ENCODE peak calls at places on chromosomes 11 and 22, in four cellular contexts. One of them, this sample, is unnamed.

GRCh38 chr22:41411021-41411851 is 29.5 kb downstream of the TEF start:
- DNase-seq in GM23338: no peak
- DNase-seq in thoracic aorta: peak; percentile 38
- DNase-seq in right lobe of liver: no peak
- DNase-seq in this sample: no peak

GRCh38 chr11:119920666-119921065 is 191.7 kb upstream of the NECTIN1 start:
- DNase-seq in GM23338: no peak
- DNase-seq in thoracic aorta: no peak
- DNase-seq in right lobe of liver: no peak
- DNase-seq in this sample: no peak

GRCh38 chr11:4607782-4608666 is at the start of gene TRIM68:
- DNase-seq in GM23338: peak; percentile 96
- DNase-seq in thoracic aorta: peak; percentile 83
- DNase-seq in right lobe of liver: peak; percentile 97
- DNase-seq in this sample: peak; percentile 82

GRCh38 chr22:48476599-48476998 is 1351.1 kb downstream of the BRD1 start:
- DNase-seq in GM23338: no peak
- DNase-seq in thoracic aorta: no peak
- DNase-seq in right lobe of liver: no peak
- DNase-seq in this sample: no peak

GRCh38 chr11:10204021-10204420 is 90.0 kb downstream of the SBF2 start:
- DNase-seq in GM23338: peak; percentile 31
- DNase-seq in thoracic aorta: no peak
- DNase-seq in right lobe of liver: no peak
- DNase-seq in this sample: no peak

GRCh38 chr11:43508511-43508918 is 149.8 kb downstream of the TTC17 start:
- DNase-seq in GM23338: no peak
- DNase-seq in thoracic aorta: no peak
- DNase-seq in right lobe of liver: no peak
- DNase-seq in this sample: no peak

GRCh38 chr22:17106785-17107546 is 14.2 kb downstream of the TMEM121B start:
- DNase-seq in GM23338: no peak
- DNase-seq in thoracic aorta: no peak
- DNase-seq in right lobe of liver: no peak
- DNase-seq in this sample: no peak

GRCh38 chr11:75499423-75500305 is 26.1 kb downstream of the GDPD5 start:
- DNase-seq in GM23338: no peak
- DNase-seq in thoracic aorta: no peak
- DNase-seq in right lobe of liver: no peak
- DNase-seq in this sample: no peak

GRCh38 chr11:116882386-116882785 is 45.0 kb upstream of the APOA1 start:
- DNase-seq in GM23338: no peak
- DNase-seq in thoracic aorta: no peak
- DNase-seq in right lobe of liver: no peak
- DNase-seq in this sample: no peak

GRCh38 chr11:77198440-77198849 is 70.4 kb downstream of the MYO7A start:
- DNase-seq in GM23338: peak; percentile 87
- DNase-seq in thoracic aorta: no peak
- DNase-seq in right lobe of liver: peak; percentile 41
- DNase-seq in this sample: peak; percentile 25

GRCh38 chr11:124867700-124868099 is 2.5 kb downstream of the ROBO3 start:
- DNase-seq in GM23338: peak; percentile 74
- DNase-seq in thoracic aorta: no peak
- DNase-seq in right lobe of liver: no peak
- DNase-seq in this sample: no peak

GRCh38 chr11:1256257-1257045 is 33.6 kb downstream of the MUC5B start:
- DNase-seq in GM23338: peak; percentile 57
- DNase-seq in thoracic aorta: no peak
- DNase-seq in right lobe of liver: no peak
- DNase-seq in this sample: no peak

GRCh38 chr22:23243006-23243573 is 62.8 kb downstream of the BCR start:
- DNase-seq in GM23338: peak; percentile 96
- DNase-seq in thoracic aorta: no peak
- DNase-seq in right lobe of liver: no peak
- DNase-seq in this sample: peak; percentile 87

GRCh38 chr22:19358195-19358594 is 66.7 kb upstream of the CLTCL1 start:
- DNase-seq in GM23338: no peak
- DNase-seq in thoracic aorta: no peak
- DNase-seq in right lobe of liver: no peak
- DNase-seq in this sample: no peak

GRCh38 chr11:11667056-11667455 is 45.3 kb upstream of the GALNT18 start:
- DNase-seq in GM23338: no peak
- DNase-seq in thoracic aorta: no peak
- DNase-seq in right lobe of liver: no peak
- DNase-seq in this sample: no peak

GRCh38 chr22:36544107-36544620 is 15.2 kb upstream of the EIF3D start:
- DNase-seq in GM23338: no peak
- DNase-seq in thoracic aorta: no peak
- DNase-seq in right lobe of liver: no peak
- DNase-seq in this sample: no peak

GRCh38 chr11:133824593-133824992 is 20.7 kb downstream of the SPATA19 start:
- DNase-seq in GM23338: no peak
- DNase-seq in thoracic aorta: no peak
- DNase-seq in right lobe of liver: no peak
- DNase-seq in this sample: no peak

GRCh38 chr11:2366271-2366670 is 10.8 kb upstream of the CD81 start:
- DNase-seq in GM23338: no peak
- DNase-seq in thoracic aorta: no peak
- DNase-seq in right lobe of liver: no peak
- DNase-seq in this sample: no peak

GRCh38 chr11:119897046-119897440 is 168.0 kb upstream of the NECTIN1 start:
- DNase-seq in GM23338: no peak
- DNase-seq in thoracic aorta: no peak
- DNase-seq in right lobe of liver: no peak
- DNase-seq in this sample: no peak

DNA sequence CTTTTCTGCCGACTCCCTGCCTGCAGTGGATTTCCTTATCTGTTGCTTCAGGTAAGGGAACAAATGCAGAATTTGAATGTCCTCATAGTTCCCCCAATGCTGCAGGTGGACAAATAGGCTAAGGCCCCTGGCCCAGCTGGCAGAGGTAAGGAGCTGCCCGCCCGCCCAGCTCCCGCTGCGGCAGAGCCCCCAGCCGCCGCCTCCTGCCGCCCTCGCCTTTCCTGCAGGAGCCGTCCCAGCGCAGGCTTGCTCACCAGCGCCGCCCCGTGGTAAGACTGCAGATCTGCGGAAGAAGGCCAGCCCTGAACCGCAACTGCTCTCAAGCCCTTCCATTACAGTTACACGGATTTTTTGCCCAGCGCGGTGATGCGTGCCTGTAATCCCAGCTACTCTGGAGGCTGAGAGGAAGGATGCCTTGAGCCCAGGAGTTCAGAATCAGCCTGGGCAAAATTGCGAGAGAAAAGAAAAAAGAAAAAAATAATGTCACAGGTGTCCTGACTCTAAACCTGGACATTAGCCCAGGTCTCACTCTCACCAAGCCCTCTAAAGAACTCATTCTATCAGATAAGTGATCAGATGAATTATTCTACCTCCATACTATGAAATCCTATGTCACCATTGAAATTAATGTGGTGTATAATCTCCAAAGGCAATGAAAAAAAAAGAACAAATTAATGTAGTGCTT is 51.2 kb upstream of the EMID1 start:
- DNase-seq in GM23338: peak; percentile 85
- DNase-seq in thoracic aorta: peak; percentile 25
- DNase-seq in right lobe of liver: peak; percentile 84
- DNase-seq in this sample: peak; percentile 52
- H3K4me3 ChIP-seq in GM23338: no peak overlapping the region
- H3K4me3 ChIP-seq in thoracic aorta: peak overlapping the region; percentile 60
- H3K4me3 ChIP-seq in right lobe of liver: no peak overlapping the region
- H3K4me3 ChIP-seq in this sample: peak overlapping the region; percentile 31

GRCh38 chr11:102831128-102831708 is 12.2 kb downstream of the MMP3 start:
- DNase-seq in GM23338: peak; percentile 78
- DNase-seq in thoracic aorta: no peak
- DNase-seq in right lobe of liver: no peak
- DNase-seq in this sample: no peak
- H3K4me3 ChIP-seq in GM23338: peak overlapping the region; percentile 43
- H3K4me3 ChIP-seq in thoracic aorta: peak overlapping the region; percentile 63
- H3K4me3 ChIP-seq in right lobe of liver: peak overlapping the region; percentile 10
- H3K4me3 ChIP-seq in this sample: no peak overlapping the region

GRCh38 chr11:121465709-121466062 is 12.9 kb upstream of the SORL1-AS1 start:
- DNase-seq in GM23338: no peak
- DNase-seq in thoracic aorta: no peak
- DNase-seq in right lobe of liver: no peak
- DNase-seq in this sample: no peak
- H3K4me3 ChIP-seq in GM23338: peak overlapping the region; percentile 35
- H3K4me3 ChIP-seq in thoracic aorta: no peak overlapping the region
- H3K4me3 ChIP-seq in right lobe of liver: no peak overlapping the region
- H3K4me3 ChIP-seq in this sample: no peak overlapping the region

DNA sequence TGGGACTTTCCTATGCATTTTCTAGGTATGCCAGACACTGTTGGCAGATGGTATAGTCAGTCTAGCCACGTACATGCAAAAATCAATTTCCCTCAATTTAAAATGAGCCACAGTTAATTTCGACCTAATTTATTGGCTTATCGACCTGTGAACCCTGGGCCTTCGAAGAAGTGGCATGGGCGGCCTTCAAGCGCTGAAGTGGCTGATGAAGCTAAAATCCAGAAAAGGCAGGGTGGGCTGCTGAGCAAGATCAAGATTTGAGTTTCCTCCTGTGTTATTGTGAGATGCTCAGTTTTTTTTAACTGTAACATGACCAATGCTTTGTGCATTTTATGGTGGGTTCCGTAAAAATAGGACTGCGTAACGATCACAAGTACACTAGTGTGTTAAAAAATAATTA is 5.8 kb upstream of the SORL1-AS1 start:
- DNase-seq in GM23338: no peak
- DNase-seq in thoracic aorta: no peak
- DNase-seq in right lobe of liver: no peak
- DNase-seq in this sample: no peak
- H3K4me3 ChIP-seq in GM23338: no peak overlapping the region
- H3K4me3 ChIP-seq in thoracic aorta: no peak overlapping the region
- H3K4me3 ChIP-seq in right lobe of liver: no peak overlapping the region
- H3K4me3 ChIP-seq in this sample: no peak overlapping the region

GRCh38 chr11:61295596-61295926 is 445 bp upstream of the VWCE start:
- DNase-seq in GM23338: no peak
- DNase-seq in thoracic aorta: no peak
- DNase-seq in right lobe of liver: peak; percentile 56
- DNase-seq in this sample: no peak
- H3K4me3 ChIP-seq in GM23338: peak overlapping the region; percentile 86
- H3K4me3 ChIP-seq in thoracic aorta: peak overlapping the region; percentile 82
- H3K4me3 ChIP-seq in right lobe of liver: peak overlapping the region; percentile 66
- H3K4me3 ChIP-seq in this sample: no peak overlapping the region

GRCh38 chr11:70105755-70106571 is 27.8 kb downstream of the ANO1 start:
- DNase-seq in GM23338: no peak
- DNase-seq in thoracic aorta: no peak
- DNase-seq in right lobe of liver: peak; percentile 79
- DNase-seq in this sample: no peak

GRCh38 chr11:70108250-70108649 is 30.1 kb downstream of the ANO1 start:
- DNase-seq in GM23338: no peak
- DNase-seq in thoracic aorta: no peak
- DNase-seq in right lobe of liver: no peak
- DNase-seq in this sample: no peak

GRCh38 chr11:70107756-70108155 is 29.6 kb downstream of the ANO1 start:
- DNase-seq in GM23338: no peak
- DNase-seq in thoracic aorta: no peak
- DNase-seq in right lobe of liver: no peak
- DNase-seq in this sample: no peak

GRCh38 chr11:70106757-70107156 is 28.6 kb downstream of the ANO1 start:
- DNase-seq in GM23338: no peak
- DNase-seq in thoracic aorta: no peak
- DNase-seq in right lobe of liver: no peak
- DNase-seq in this sample: no peak

GRCh38 chr11:70107191-70107590 is 29.1 kb downstream of the ANO1 start:
- DNase-seq in GM23338: no peak
- DNase-seq in thoracic aorta: no peak
- DNase-seq in right lobe of liver: no peak
- DNase-seq in this sample: no peak
- H3K4me3 ChIP-seq in GM23338: no peak overlapping the region
- H3K4me3 ChIP-seq in thoracic aorta: no peak overlapping the region
- H3K4me3 ChIP-seq in right lobe of liver: no peak overlapping the region
- H3K4me3 ChIP-seq in this sample: no peak overlapping the region

This sample was measured in Jurkat, Clone E6-1.